ENCODE peak calls at places on chromosomes 1 and 21, in eight cellular contexts. One of them, this sample, is unnamed.

GRCh38 chr1:244209955-244210354 is 158.9 kb downstream of the ZBTB18 start:
- DNase-seq in Panc1: no peak
- DNase-seq in fibroblast of mammary gland: no peak
- DNase-seq in suprapubic skin: no peak
- DNase-seq in glutamatergic neuron: no peak
- DNase-seq in epithelial cell of esophagus: no peak
- DNase-seq in kidney epithelial cell: no peak
- DNase-seq in endothelial cell: no peak
- DNase-seq in this sample: no peak

GRCh38 chr1:154623358-154623757 is 15.4 kb upstream of the ADAR start:
- DNase-seq in Panc1: no peak
- DNase-seq in fibroblast of mammary gland: no peak
- DNase-seq in suprapubic skin: no peak
- DNase-seq in glutamatergic neuron: no peak
- DNase-seq in epithelial cell of esophagus: no peak
- DNase-seq in kidney epithelial cell: no peak
- DNase-seq in endothelial cell: no peak
- DNase-seq in this sample: no peak

GRCh38 chr21:43287111-43287973 is 118.5 kb downstream of the CRYAA start:
- DNase-seq in Panc1: no peak
- DNase-seq in fibroblast of mammary gland: no peak
- DNase-seq in suprapubic skin: no peak
- DNase-seq in glutamatergic neuron: no peak
- DNase-seq in epithelial cell of esophagus: no peak
- DNase-seq in kidney epithelial cell: no peak
- DNase-seq in endothelial cell: no peak
- DNase-seq in this sample: no peak

GRCh38 chr21:18142639-18143038 is 102.0 kb upstream of the CHODL start:
- DNase-seq in Panc1: no peak
- DNase-seq in fibroblast of mammary gland: no peak
- DNase-seq in suprapubic skin: no peak
- DNase-seq in glutamatergic neuron: no peak
- DNase-seq in epithelial cell of esophagus: no peak
- DNase-seq in kidney epithelial cell: no peak
- DNase-seq in endothelial cell: no peak
- DNase-seq in this sample: no peak

GRCh38 chr1:1215881-1216605 is 2.1 kb upstream of the TNFRSF4 start:
- DNase-seq in Panc1: no peak
- DNase-seq in fibroblast of mammary gland: no peak
- DNase-seq in suprapubic skin: no peak
- DNase-seq in glutamatergic neuron: no peak
- DNase-seq in epithelial cell of esophagus: no peak
- DNase-seq in kidney epithelial cell: no peak
- DNase-seq in endothelial cell: no peak
- DNase-seq in this sample: no peak

GRCh38 chr1:20948091-20948490 is 161.0 kb upstream of the HP1BP3 start:
- DNase-seq in Panc1: no peak
- DNase-seq in fibroblast of mammary gland: no peak
- DNase-seq in suprapubic skin: no peak
- DNase-seq in glutamatergic neuron: no peak
- DNase-seq in epithelial cell of esophagus: no peak
- DNase-seq in kidney epithelial cell: no peak
- DNase-seq in endothelial cell: no peak
- DNase-seq in this sample: no peak

GRCh38 chr1:155026588-155026987 is 7.0 kb downstream of the DCST2 start:
- DNase-seq in Panc1: no peak
- DNase-seq in fibroblast of mammary gland: peak; percentile 35
- DNase-seq in suprapubic skin: no peak
- DNase-seq in glutamatergic neuron: no peak
- DNase-seq in epithelial cell of esophagus: peak; percentile 58
- DNase-seq in kidney epithelial cell: no peak
- DNase-seq in endothelial cell: no peak
- DNase-seq in this sample: no peak

GRCh38 chr1:105137543-105138444 is 1388.1 kb downstream of the AMY1C start:
- DNase-seq in Panc1: no peak
- DNase-seq in fibroblast of mammary gland: no peak
- DNase-seq in suprapubic skin: no peak
- DNase-seq in glutamatergic neuron: peak; percentile 74
- DNase-seq in epithelial cell of esophagus: peak; percentile 62
- DNase-seq in kidney epithelial cell: no peak
- DNase-seq in endothelial cell: peak; percentile 62
- DNase-seq in this sample: peak; percentile 32

GRCh38 chr1:206557636-206558473 is 50.5 kb downstream of the RASSF5 start:
- DNase-seq in Panc1: no peak
- DNase-seq in fibroblast of mammary gland: no peak
- DNase-seq in suprapubic skin: no peak
- DNase-seq in glutamatergic neuron: no peak
- DNase-seq in epithelial cell of esophagus: no peak
- DNase-seq in kidney epithelial cell: no peak
- DNase-seq in endothelial cell: no peak
- DNase-seq in this sample: no peak

GRCh38 chr21:42013901-42014300 is 3.7 kb upstream of the ZBTB21 start:
- DNase-seq in Panc1: no peak
- DNase-seq in fibroblast of mammary gland: no peak
- DNase-seq in suprapubic skin: peak; percentile 8
- DNase-seq in glutamatergic neuron: no peak
- DNase-seq in epithelial cell of esophagus: no peak
- DNase-seq in kidney epithelial cell: no peak
- DNase-seq in endothelial cell: no peak
- DNase-seq in this sample: no peak

GRCh38 chr1:30730351-30731108 is 7.1 kb upstream of the MATN1 start:
- DNase-seq in Panc1: no peak
- DNase-seq in fibroblast of mammary gland: no peak
- DNase-seq in suprapubic skin: no peak
- DNase-seq in glutamatergic neuron: no peak
- DNase-seq in epithelial cell of esophagus: no peak
- DNase-seq in kidney epithelial cell: no peak
- DNase-seq in endothelial cell: no peak
- DNase-seq in this sample: peak; percentile 31

GRCh38 chr1:5796028-5796427 is 196.2 kb downstream of the NPHP4 start:
- DNase-seq in Panc1: no peak
- DNase-seq in fibroblast of mammary gland: no peak
- DNase-seq in suprapubic skin: no peak
- DNase-seq in glutamatergic neuron: no peak
- DNase-seq in epithelial cell of esophagus: no peak
- DNase-seq in kidney epithelial cell: no peak
- DNase-seq in endothelial cell: no peak
- DNase-seq in this sample: no peak

GRCh38 chr1:223720987-223721591 is 8.8 kb downstream of the CAPN2 start:
- DNase-seq in Panc1: no peak
- DNase-seq in fibroblast of mammary gland: peak; percentile 91
- DNase-seq in suprapubic skin: no peak
- DNase-seq in glutamatergic neuron: no peak
- DNase-seq in epithelial cell of esophagus: peak; percentile 84
- DNase-seq in kidney epithelial cell: no peak
- DNase-seq in endothelial cell: no peak
- DNase-seq in this sample: no peak

GRCh38 chr1:87435484-87435883 is 106.8 kb downstream of the LMO4 start:
- DNase-seq in Panc1: no peak
- DNase-seq in fibroblast of mammary gland: peak; percentile 33
- DNase-seq in suprapubic skin: no peak
- DNase-seq in glutamatergic neuron: no peak
- DNase-seq in epithelial cell of esophagus: peak; percentile 57
- DNase-seq in kidney epithelial cell: no peak
- DNase-seq in endothelial cell: no peak
- DNase-seq in this sample: no peak

GRCh38 chr1:8540266-8540926 is 222.5 kb downstream of the SLC45A1 start:
- DNase-seq in Panc1: no peak
- DNase-seq in fibroblast of mammary gland: peak; percentile 90
- DNase-seq in suprapubic skin: no peak
- DNase-seq in glutamatergic neuron: no peak
- DNase-seq in epithelial cell of esophagus: peak; percentile 92
- DNase-seq in kidney epithelial cell: peak; percentile 42
- DNase-seq in endothelial cell: no peak
- DNase-seq in this sample: no peak

GRCh38 chr1:155989992-155990325 is 11.6 kb upstream of the ARHGEF2 start:
- DNase-seq in Panc1: no peak
- DNase-seq in fibroblast of mammary gland: no peak
- DNase-seq in suprapubic skin: no peak
- DNase-seq in glutamatergic neuron: no peak
- DNase-seq in epithelial cell of esophagus: no peak
- DNase-seq in kidney epithelial cell: no peak
- DNase-seq in endothelial cell: no peak
- DNase-seq in this sample: no peak

GRCh38 chr1:29200905-29201594 is 19.4 kb upstream of the SRSF4 start:
- DNase-seq in Panc1: no peak
- DNase-seq in fibroblast of mammary gland: peak; percentile 13
- DNase-seq in suprapubic skin: no peak
- DNase-seq in glutamatergic neuron: no peak
- DNase-seq in epithelial cell of esophagus: no peak
- DNase-seq in kidney epithelial cell: no peak
- DNase-seq in endothelial cell: no peak
- DNase-seq in this sample: no peak

GRCh38 chr1:115077984-115078330 is 11.3 kb downstream of the TSPAN2 start:
- DNase-seq in Panc1: no peak
- DNase-seq in fibroblast of mammary gland: no peak
- DNase-seq in suprapubic skin: no peak
- DNase-seq in glutamatergic neuron: no peak
- DNase-seq in epithelial cell of esophagus: no peak
- DNase-seq in kidney epithelial cell: no peak
- DNase-seq in endothelial cell: no peak
- DNase-seq in this sample: no peak

GRCh38 chr1:209899948-209900347 is 38.1 kb upstream of the SYT14 start:
- DNase-seq in Panc1: no peak
- DNase-seq in fibroblast of mammary gland: no peak
- DNase-seq in suprapubic skin: no peak
- DNase-seq in glutamatergic neuron: no peak
- DNase-seq in epithelial cell of esophagus: no peak
- DNase-seq in kidney epithelial cell: no peak
- DNase-seq in endothelial cell: peak; percentile 21
- DNase-seq in this sample: no peak

GRCh38 chr1:22284236-22284635 is 141.3 kb upstream of the WNT4 start:
- DNase-seq in Panc1: no peak
- DNase-seq in fibroblast of mammary gland: no peak
- DNase-seq in suprapubic skin: no peak
- DNase-seq in glutamatergic neuron: no peak
- DNase-seq in epithelial cell of esophagus: no peak
- DNase-seq in kidney epithelial cell: no peak
- DNase-seq in endothelial cell: no peak
- DNase-seq in this sample: no peak
- TF ChIP-seq CTCF in Panc1: no peak
- TF ChIP-seq CTCF in fibroblast of mammary gland: no peak
- TF ChIP-seq CTCF in suprapubic skin: no peak
- TF ChIP-seq CTCF in glutamatergic neuron: no peak
- TF ChIP-seq CTCF in epithelial cell of esophagus: no peak
- TF ChIP-seq CTCF in kidney epithelial cell: no peak
- TF ChIP-seq CTCF in endothelial cell: no peak
- TF ChIP-seq CTCF in this sample: no peak

GRCh38 chr1:220353229-220354012 is 81.2 kb upstream of the RAB3GAP2 start:
- DNase-seq in Panc1: no peak
- DNase-seq in fibroblast of mammary gland: no peak
- DNase-seq in suprapubic skin: no peak
- DNase-seq in glutamatergic neuron: peak; percentile 22
- DNase-seq in epithelial cell of esophagus: no peak
- DNase-seq in kidney epithelial cell: no peak
- DNase-seq in endothelial cell: no peak
- DNase-seq in this sample: no peak
- TF ChIP-seq CTCF in Panc1: no peak
- TF ChIP-seq CTCF in fibroblast of mammary gland: no peak
- TF ChIP-seq CTCF in suprapubic skin: no peak
- TF ChIP-seq CTCF in glutamatergic neuron: peak; percentile 26
- TF ChIP-seq CTCF in epithelial cell of esophagus: no peak
- TF ChIP-seq CTCF in kidney epithelial cell: no peak
- TF ChIP-seq CTCF in endothelial cell: no peak
- TF ChIP-seq CTCF in this sample: no peak

DNA sequence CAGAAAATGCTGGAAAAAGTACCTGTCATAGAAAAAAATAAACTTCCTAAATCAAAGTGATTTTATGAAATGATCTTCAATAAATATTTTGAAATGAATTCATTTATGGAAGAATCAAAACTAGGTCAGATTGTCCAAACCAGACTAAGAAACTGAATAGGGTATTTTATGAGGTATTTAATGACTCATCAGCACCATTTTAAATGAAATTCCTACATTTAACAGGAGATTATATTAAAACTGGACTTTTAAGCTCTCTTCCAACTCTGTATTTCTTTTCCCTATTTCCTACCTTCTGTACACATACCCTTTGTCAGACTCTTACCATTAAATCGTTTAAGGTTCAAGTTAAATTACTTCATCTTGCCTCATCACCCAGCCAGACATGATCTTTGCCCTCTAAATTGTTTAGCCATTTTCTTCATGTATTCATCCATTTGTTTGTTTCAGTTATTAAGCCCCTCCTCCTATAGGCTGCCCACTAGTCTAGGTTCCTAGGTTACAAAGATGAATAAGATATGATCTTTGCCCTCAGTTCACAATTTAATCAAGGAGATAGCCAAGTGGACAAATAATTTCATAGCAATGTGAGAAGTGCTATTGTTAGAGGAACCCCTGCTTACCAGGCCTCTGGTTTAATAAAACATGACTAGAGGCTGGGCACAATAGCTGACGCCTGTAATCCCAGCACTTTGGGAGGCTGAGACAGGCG is 25.0 kb downstream of the TATDN3 start:
- DNase-seq in Panc1: no peak
- DNase-seq in fibroblast of mammary gland: no peak
- DNase-seq in suprapubic skin: no peak
- DNase-seq in glutamatergic neuron: no peak
- DNase-seq in epithelial cell of esophagus: no peak
- DNase-seq in kidney epithelial cell: no peak
- DNase-seq in endothelial cell: no peak
- DNase-seq in this sample: no peak
- TF ChIP-seq CTCF in Panc1: no peak
- TF ChIP-seq CTCF in fibroblast of mammary gland: no peak
- TF ChIP-seq CTCF in suprapubic skin: no peak
- TF ChIP-seq CTCF in glutamatergic neuron: no peak
- TF ChIP-seq CTCF in epithelial cell of esophagus: no peak
- TF ChIP-seq CTCF in kidney epithelial cell: no peak
- TF ChIP-seq CTCF in endothelial cell: no peak
- TF ChIP-seq CTCF in this sample: no peak

GRCh38 chr21:44508711-44509445 is 31.1 kb downstream of the KRTAP10-1 start:
- DNase-seq in Panc1: no peak
- DNase-seq in fibroblast of mammary gland: no peak
- DNase-seq in suprapubic skin: no peak
- DNase-seq in glutamatergic neuron: no peak
- DNase-seq in epithelial cell of esophagus: no peak
- DNase-seq in kidney epithelial cell: no peak
- DNase-seq in endothelial cell: no peak
- DNase-seq in this sample: no peak

GRCh38 chr21:44510508-44511218 is 29.3 kb downstream of the KRTAP10-1 start:
- DNase-seq in Panc1: no peak
- DNase-seq in fibroblast of mammary gland: peak; percentile 17
- DNase-seq in suprapubic skin: no peak
- DNase-seq in glutamatergic neuron: peak; percentile 85
- DNase-seq in epithelial cell of esophagus: peak; percentile 20
- DNase-seq in kidney epithelial cell: peak; percentile 12
- DNase-seq in endothelial cell: peak; percentile 86
- DNase-seq in this sample: peak; percentile 60

GRCh38 chr21:44508426-44508710 is 31.6 kb downstream of the KRTAP10-1 start:
- DNase-seq in Panc1: no peak
- DNase-seq in fibroblast of mammary gland: no peak
- DNase-seq in suprapubic skin: no peak
- DNase-seq in glutamatergic neuron: peak; percentile 8
- DNase-seq in epithelial cell of esophagus: no peak
- DNase-seq in kidney epithelial cell: no peak
- DNase-seq in endothelial cell: no peak
- DNase-seq in this sample: no peak

GRCh38 chr21:44510109-44510507 is 29.9 kb downstream of the KRTAP10-1 start:
- DNase-seq in Panc1: no peak
- DNase-seq in fibroblast of mammary gland: no peak
- DNase-seq in suprapubic skin: no peak
- DNase-seq in glutamatergic neuron: peak; percentile 2
- DNase-seq in epithelial cell of esophagus: no peak
- DNase-seq in kidney epithelial cell: no peak
- DNase-seq in endothelial cell: no peak
- DNase-seq in this sample: no peak

GRCh38 chr21:44509539-44509938 is 30.5 kb downstream of the KRTAP10-1 start:
- DNase-seq in Panc1: no peak
- DNase-seq in fibroblast of mammary gland: no peak
- DNase-seq in suprapubic skin: no peak
- DNase-seq in glutamatergic neuron: no peak
- DNase-seq in epithelial cell of esophagus: peak; percentile 9
- DNase-seq in kidney epithelial cell: no peak
- DNase-seq in endothelial cell: no peak
- DNase-seq in this sample: no peak
- TF ChIP-seq CTCF in Panc1: no peak
- TF ChIP-seq CTCF in fibroblast of mammary gland: no peak
- TF ChIP-seq CTCF in suprapubic skin: no peak
- TF ChIP-seq CTCF in glutamatergic neuron: no peak
- TF ChIP-seq CTCF in epithelial cell of esophagus: peak; percentile 15
- TF ChIP-seq CTCF in kidney epithelial cell: peak; percentile 21
- TF ChIP-seq CTCF in endothelial cell: no peak
- TF ChIP-seq CTCF in this sample: no peak